ENCODE peak calls at places on chromosome 9, in five cellular contexts. G is K562, T is GM12878, R is HepG2, N is H1. E is an unnamed sample.
A peak's percentile ranks its signal among the peaks of the same experiment; 100 is the strongest.

GRCh38 chr9:125789196-125789595 is 42.0 kb downstream of the PBX3 start:
- DNase-seq in G (no peak), N (no peak), T (no peak), R (no peak), E (no peak)

GRCh38 chr9:131278421-131279111 is 2.3 kb upstream of the FAM78A start:
- DNase-seq in N (no peak), G (peak; percentile 70), R (no peak), T (no peak), E (no peak)

GRCh38 chr9:111271047-111271446 is 59.0 kb downstream of the OR2K2 start:
- DNase-seq in N (no peak), R (no peak), T (no peak), G (no peak), E (peak; percentile 57)

GRCh38 chr9:27791311-27791710 is 218.0 kb upstream of the C9orf72 start:
- DNase-seq in R (no peak), G (no peak), T (no peak), N (no peak), E (no peak)

GRCh38 chr9:126207256-126207655 is 119.4 kb upstream of the MVB12B start:
- DNase-seq in G (no peak), R (no peak), T (no peak), N (no peak), E (no peak)

GRCh38 chr9:17462869-17463464 is 115.9 kb upstream of the SH3GL2 start:
- DNase-seq in T (no peak), N (no peak), R (peak; percentile 31), G (peak; percentile 19), E (peak; percentile 24)

GRCh38 chr9:81492710-81493447 is 196.5 kb downstream of the TLE1 start:
- DNase-seq in N (no peak), R (peak; percentile 8), T (no peak), G (no peak), E (no peak)

GRCh38 chr9:1386420-1386819 is 336.3 kb downstream of the DMRT2 start:
- DNase-seq in R (no peak), G (peak; percentile 8), T (no peak), N (no peak), E (no peak)

GRCh38 chr9:75169623-75170022 is 81.3 kb downstream of the OSTF1 start:
- DNase-seq in N (no peak), T (no peak), G (no peak), R (no peak), E (no peak)

GRCh38 chr9:127838375-127839078 is 15.9 kb downstream of the ENG start:
- DNase-seq in N (no peak), G (no peak), T (no peak), R (no peak), E (no peak)

GRCh38 chr9:85740821-85741111 is 988 bp downstream of the AGTPBP1 start:
- DNase-seq in T (no peak), G (no peak), R (peak; percentile 10), N (no peak), E (peak; percentile 36)

GRCh38 chr9:125544988-125545651 is 161.9 kb downstream of the MAPKAP1 start:
- DNase-seq in T (no peak), N (no peak), R (no peak), G (no peak), E (no peak)

GRCh38 chr9:2166219-2166618 is 151.1 kb downstream of the SMARCA2 start:
- DNase-seq in N (no peak), G (no peak), R (no peak), T (no peak), E (no peak)

GRCh38 chr9:112795946-112796345 is 45.4 kb downstream of the SNX30 start:
- DNase-seq in N (no peak), R (no peak), G (no peak), T (no peak), E (no peak)

GRCh38 chr9:37503736-37504135 is 18.0 kb downstream of the POLR1E start:
- DNase-seq in G (no peak), T (no peak), N (no peak), R (no peak), E (no peak)

GRCh38 chr9:127835930-127836586 is 18.4 kb downstream of the ENG start:
- DNase-seq in G (no peak), N (no peak), T (no peak), R (no peak), E (no peak)

GRCh38 chr9:94011134-94011533 is 56.0 kb upstream of the BARX1 start:
- DNase-seq in G (no peak), R (no peak), T (no peak), N (no peak), E (no peak)

GRCh38 chr9:90059436-90059835 is 454.6 kb downstream of the GADD45G start:
- DNase-seq in N (no peak), G (no peak), T (no peak), R (no peak), E (no peak)

GRCh38 chr9:123528521-123528920 is 172.5 kb downstream of the CRB2 start:
- DNase-seq in T (no peak), R (no peak), N (no peak), G (no peak), E (no peak)

GRCh38 chr9:116860509-116861120 is 173.5 kb downstream of the TRIM32 start:
- DNase-seq in G (peak; percentile 80), T (no peak), N (no peak), R (peak; percentile 49), E (peak; percentile 64)

GRCh38 chr9:101376117-101376866 is 8.5 kb downstream of the BAAT start:
- DNase-seq in T (no peak), N (no peak), R (no peak), G (no peak), E (no peak)

GRCh38 chr9:116998305-116998704 is 311.2 kb downstream of the TRIM32 start:
- DNase-seq in G (no peak), N (no peak), R (no peak), T (no peak), E (no peak)

GRCh38 chr9:78011037-78011436 is 20.6 kb downstream of the GNAQ start:
- DNase-seq in G (no peak), T (no peak), R (no peak), N (no peak), E (no peak)

GRCh38 chr9:128713941-128714573 is 9.9 kb downstream of the ZDHHC12 start:
- DNase-seq in N (no peak), T (no peak), R (no peak), G (no peak), E (no peak)

DNA sequence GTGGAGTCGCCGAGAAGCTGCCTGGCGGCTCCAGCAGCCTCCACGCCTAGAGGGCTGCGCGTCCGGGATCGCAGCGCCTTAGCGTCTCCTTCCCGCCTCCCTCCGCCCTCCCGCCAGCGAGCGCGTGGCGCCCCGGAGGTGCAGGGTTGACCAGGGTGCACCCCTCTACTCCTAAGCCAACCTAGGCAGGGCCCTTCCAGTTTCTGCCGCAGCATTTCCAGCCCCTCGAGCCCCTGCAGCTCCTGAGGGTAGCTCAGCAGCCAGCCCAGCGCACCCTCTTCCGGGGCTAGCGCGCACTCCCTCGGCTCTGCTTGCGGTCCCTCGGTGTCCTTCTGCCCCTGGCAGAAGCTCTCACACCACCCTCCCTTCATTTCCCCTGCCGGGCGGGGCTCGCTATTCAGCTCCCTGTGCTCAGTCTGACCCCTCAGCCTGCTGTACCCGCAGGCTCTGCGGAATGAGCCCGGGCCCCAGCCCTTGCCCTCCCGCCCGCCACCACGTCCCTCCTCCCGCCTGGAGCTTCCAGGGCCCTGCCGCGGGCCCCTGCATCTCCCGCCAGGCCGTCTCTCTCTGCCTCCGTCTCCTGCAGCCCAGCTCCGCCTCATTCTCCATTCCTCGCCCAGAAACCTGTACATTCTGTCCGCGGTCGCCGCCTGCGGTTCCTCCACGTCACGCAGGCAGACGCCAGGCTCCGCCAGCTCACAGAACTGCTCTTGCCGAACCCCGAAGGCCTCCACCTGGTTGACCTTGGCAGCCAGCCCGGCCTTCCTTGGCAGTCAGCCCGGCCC is 61.8 kb downstream of the SPATA31C2 start:
- DNase-seq in T (no peak), N (peak; percentile 49), R (peak; percentile 50), G (peak; percentile 42), E (peak; percentile 91)
- TF ChIP-seq CTCF in T (no peak), N (no peak), R (peak; percentile 23), G (no peak), E (no peak)

GRCh38 chr9:115126406-115126805 is 8.4 kb upstream of the TNC start:
- DNase-seq in N (no peak), G (no peak), T (no peak), R (no peak), E (no peak)
- TF ChIP-seq SIN3A in N (no peak), G (no peak), T (no peak), R (no peak), E (no peak)

GRCh38 chr9:88587885-88588628 is 53.1 kb downstream of the NXNL2 start:
- DNase-seq in T (no peak), N (no peak), G (no peak), R (no peak), E (no peak)
- TF ChIP-seq CHD2 in T (no peak), N (no peak), G (no peak), R (no peak), E (no peak)

DNA sequence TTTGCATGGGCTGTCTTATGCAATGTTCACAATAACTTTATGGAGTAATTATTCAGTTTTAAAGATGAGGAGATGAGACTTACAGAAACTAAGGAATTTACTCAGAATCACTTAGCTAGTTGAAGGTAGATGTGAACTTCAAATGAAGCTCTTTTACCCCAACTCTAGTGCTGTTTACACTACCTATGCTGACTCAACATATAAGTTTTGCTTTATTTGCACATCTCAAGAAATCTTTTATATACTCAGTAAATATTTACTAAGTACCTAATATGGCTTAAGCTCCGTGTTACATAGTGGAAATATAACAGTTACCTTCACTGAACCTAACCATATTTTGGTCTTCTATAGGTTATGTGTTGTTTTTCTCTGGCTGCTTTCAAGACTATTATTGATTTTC is 293.2 kb downstream of the ANXA1 start:
- DNase-seq in T (no peak), R (no peak), N (no peak), G (no peak), E (no peak)
- TF ChIP-seq CTCF in T (no peak), R (no peak), N (no peak), G (no peak), E (no peak)

GRCh38 chr9:35948901-35949318 is 9.0 kb downstream of the OR2S2 start:
- DNase-seq in N (no peak), R (peak; percentile 6), T (no peak), G (no peak), E (no peak)
- TF ChIP-seq SIN3A in N (no peak), R (no peak), T (no peak), G (no peak), E (no peak)

GRCh38 chr9:134858051-134858841 is 22.4 kb upstream of the FCN2 start:
- DNase-seq in N (no peak), G (no peak), R (no peak), T (peak; percentile 76), E (no peak)
- TF ChIP-seq CHD2 in N (no peak), G (no peak), R (no peak), T (no peak), E (no peak)

GRCh38 chr9:16154570-16155078 is 601.8 kb downstream of the CCDC171 start:
- DNase-seq in T (no peak), G (no peak), N (peak; percentile 36), R (no peak), E (no peak)
- TF ChIP-seq CTCF in T (peak; percentile 33), G (no peak), N (peak; percentile 59), R (peak; percentile 70), E (no peak)